ENCODE peak calls at places on chromosomes 6 and 20, in six cellular contexts. U is sigmoid colon; N is pancreas; Z is CD8-positive, alpha-beta T cell; V is tibial nerve; R is heart right ventricle. A is an unnamed sample.

GRCh38 chr6:123945386-123945785 is 141.7 kb downstream of the NKAIN2 start:
- DNase-seq in V (no peak), Z (no peak), U (no peak), N (no peak), R (no peak), A (no peak)

GRCh38 chr6:153947817-153948447 is 91.1 kb upstream of the OPRM1 start:
- DNase-seq in N (no peak), U (no peak), V (no peak), Z (no peak), R (no peak), A (peak; percentile 65)

GRCh38 chr6:136609878-136610706 is 59.9 kb upstream of the MAP7 start:
- DNase-seq in N (no peak), R (no peak), U (peak; percentile 85), Z (no peak), V (no peak), A (peak; percentile 51)

GRCh38 chr6:133214267-133214666 is 26.9 kb upstream of the EYA4 start:
- DNase-seq in V (no peak), U (no peak), N (no peak), Z (no peak), R (no peak), A (no peak)

GRCh38 chr6:127550403-127550802 is 26.6 kb upstream of the C6orf58 start:
- DNase-seq in R (no peak), N (no peak), U (no peak), Z (no peak), V (no peak), A (no peak)

GRCh38 chr20:23265226-23265625 is 85.4 kb upstream of the NXT1 start:
- DNase-seq in N (no peak), V (no peak), U (no peak), R (no peak), Z (no peak), A (no peak)

GRCh38 chr20:15763344-15763743 is 809.9 kb downstream of the KIF16B start:
- DNase-seq in Z (no peak), U (no peak), R (no peak), V (no peak), N (no peak), A (no peak)

GRCh38 chr6:161444464-161444863 is 170.6 kb upstream of the AGPAT4 start:
- DNase-seq in R (peak; percentile 21), N (peak; percentile 80), U (no peak), V (no peak), Z (no peak), A (no peak)

GRCh38 chr6:169702640-169703246 is 817 bp downstream of the C6orf120 start:
- DNase-seq in Z (peak; percentile 12), U (no peak), V (no peak), N (no peak), R (peak; percentile 22), A (peak; percentile 68)

GRCh38 chr20:38117635-38118034 is 47.4 kb downstream of the TGM2 start:
- DNase-seq in R (no peak), Z (no peak), V (no peak), N (no peak), U (no peak), A (no peak)

GRCh38 chr20:57473246-57474042 is 51.5 kb downstream of the CTCFL start:
- DNase-seq in V (no peak), R (no peak), N (peak; percentile 15), Z (no peak), U (peak; percentile 80), A (peak; percentile 63)

GRCh38 chr6:36616888-36617521 is 22.8 kb downstream of the SRSF3 start:
- DNase-seq in R (peak; percentile 58), V (no peak), U (peak; percentile 73), Z (no peak), N (peak; percentile 94), A (peak; percentile 63)

GRCh38 chr6:41039060-41039998 is at the start of gene UNC5CL:
- DNase-seq in U (no peak), R (no peak), Z (peak; percentile 16), N (no peak), V (no peak), A (no peak)

GRCh38 chr6:138973481-138974140 is 14.4 kb downstream of the REPS1 start:
- DNase-seq in U (no peak), Z (no peak), N (no peak), V (no peak), R (no peak), A (no peak)

GRCh38 chr20:20010639-20011500 is 6.3 kb upstream of the NAA20 start:
- DNase-seq in Z (no peak), N (no peak), R (no peak), U (no peak), V (no peak), A (no peak)

GRCh38 chr20:58549681-58550542 is 34.7 kb upstream of the APCDD1L start:
- DNase-seq in U (peak; percentile 29), V (no peak), N (no peak), R (no peak), Z (no peak), A (no peak)

GRCh38 chr20:58553166-58553696 is 38.0 kb upstream of the APCDD1L start:
- DNase-seq in Z (no peak), U (peak; percentile 20), R (no peak), N (no peak), V (no peak), A (no peak)

GRCh38 chr20:58552366-58552934 is 37.3 kb upstream of the APCDD1L start:
- DNase-seq in V (no peak), Z (no peak), R (no peak), N (no peak), U (peak; percentile 13), A (no peak)

GRCh38 chr20:58550661-58551060 is 35.5 kb upstream of the APCDD1L start:
- DNase-seq in R (no peak), U (peak; percentile 40), Z (no peak), V (no peak), N (no peak), A (no peak)

GRCh38 chr20:58551631-58552030 is 36.4 kb upstream of the APCDD1L start:
- DNase-seq in N (no peak), V (no peak), U (peak; percentile 43), Z (no peak), R (no peak), A (no peak)
- H3K4me1 ChIP-seq in N (no peaks in the 10 kb centered on the region), V (no peaks in the 10 kb centered on the region), U (no peaks in the 10 kb centered on the region), Z (no peaks in the 10 kb centered on the region), R (no peaks in the 10 kb centered on the region), A (no peaks in the 10 kb centered on the region)

DNA sequence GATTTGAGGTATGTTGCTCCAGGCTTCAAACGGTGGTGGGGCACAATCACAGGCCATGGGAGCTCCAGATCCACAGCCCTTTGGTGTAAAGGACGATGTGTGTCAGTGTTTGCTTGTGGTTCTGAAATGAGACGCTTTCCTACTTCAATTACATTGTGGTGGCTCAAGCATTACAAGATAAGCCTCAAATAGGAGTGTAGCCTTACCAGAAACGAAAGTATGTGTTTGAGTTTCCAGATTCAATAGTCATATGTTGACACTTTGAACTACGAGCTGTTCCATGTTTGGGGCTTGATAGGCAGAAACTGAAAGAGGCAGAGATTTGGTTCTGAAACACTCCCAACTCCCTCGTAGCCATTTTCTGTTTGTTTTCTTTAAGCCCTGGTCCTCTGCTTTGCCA is 187.1 kb downstream of the MYLK4 start:
- DNase-seq in U (no peak), Z (no peak), V (no peak), N (no peak), R (no peak), A (no peak)
- H3K27ac ChIP-seq in U (no peak overlapping the region), Z (no peak overlapping the region), V (no peak overlapping the region), N (no peak overlapping the region), R (no peak overlapping the region), A (peak overlapping the region; percentile 66)

DNA sequence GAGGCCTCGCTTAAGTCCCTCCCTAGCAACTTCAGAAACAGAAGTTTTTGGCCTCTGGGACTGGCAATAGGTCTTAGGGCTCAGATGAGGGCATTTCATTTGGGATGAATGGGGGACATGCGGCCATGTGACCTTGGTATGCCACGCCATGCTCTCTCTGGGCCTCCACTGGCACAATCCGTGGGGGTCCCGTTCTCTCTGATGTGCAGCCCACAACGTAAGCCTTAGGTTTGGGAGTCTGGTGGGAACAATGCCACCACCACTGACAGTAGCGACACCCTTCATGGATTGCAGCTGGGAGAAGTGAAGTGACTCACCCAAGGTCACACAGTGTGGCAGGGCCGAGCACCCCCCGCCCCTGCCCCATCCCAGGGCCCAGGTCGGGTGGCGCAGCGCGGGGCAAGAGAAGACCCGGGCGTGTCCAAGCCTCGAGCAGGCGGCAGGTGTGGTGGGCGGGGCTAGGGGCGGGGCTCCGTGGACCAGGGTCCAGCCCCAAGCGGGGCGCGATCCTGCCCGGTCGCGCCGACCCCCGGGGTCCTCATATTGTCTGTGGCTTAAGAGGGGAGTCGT is 864 bp upstream of the CEBPB start:
- DNase-seq in V (no peak), U (no peak), R (peak; percentile 57), Z (no peak), N (peak; percentile 90), A (no peak)
- H3K4me3 ChIP-seq in V (peak overlapping the region; percentile 89), U (no peak overlapping the region), R (peak overlapping the region; percentile 89), Z (peak overlapping the region; percentile 72), N (peak overlapping the region; percentile 61), A (peak overlapping the region; percentile 99)

DNA sequence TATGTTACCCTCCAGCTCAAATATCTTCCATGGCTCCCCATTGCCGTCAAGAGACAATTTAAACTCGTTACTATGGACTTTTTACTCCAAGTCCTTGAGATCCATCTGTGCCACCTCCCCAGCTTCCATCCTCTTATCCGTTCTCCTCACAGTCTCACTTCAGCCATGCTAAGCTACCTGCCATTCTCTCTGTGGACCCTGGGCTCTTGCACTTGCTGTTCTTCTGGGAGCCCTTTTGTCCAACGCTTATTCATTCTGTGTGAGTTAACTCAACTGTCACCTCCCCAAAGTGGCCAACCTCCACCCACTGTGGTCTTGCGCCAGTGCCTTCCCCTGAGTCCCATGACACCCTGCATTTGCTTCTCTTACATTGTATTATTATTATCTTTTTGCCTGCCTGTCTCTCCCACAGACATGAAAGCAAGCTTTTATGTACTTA is 132.4 kb downstream of the BCAS1 start:
- DNase-seq in U (no peak), Z (no peak), R (no peak), V (no peak), N (no peak), A (no peak)
- H3K4me1 ChIP-seq in U (no peaks in the 10 kb centered on the region), Z (peaks cover 40% of the 10 kb centered on the region), R (peaks cover 70% of the 10 kb centered on the region), V (peaks cover 3% of the 10 kb centered on the region), N (no peaks in the 10 kb centered on the region), A (peaks cover 13% of the 10 kb centered on the region)

GRCh38 chr20:47493954-47494293 is 7.8 kb upstream of the NCOA3 start:
- DNase-seq in N (no peak), V (no peak), R (no peak), Z (no peak), U (no peak), A (no peak)
- H3K27ac ChIP-seq in N (peak overlapping the region; percentile 79), V (no peak overlapping the region), R (peak overlapping the region; percentile 84), Z (no peak overlapping the region), U (peak overlapping the region; percentile 73), A (peak overlapping the region; percentile 71)

DNA sequence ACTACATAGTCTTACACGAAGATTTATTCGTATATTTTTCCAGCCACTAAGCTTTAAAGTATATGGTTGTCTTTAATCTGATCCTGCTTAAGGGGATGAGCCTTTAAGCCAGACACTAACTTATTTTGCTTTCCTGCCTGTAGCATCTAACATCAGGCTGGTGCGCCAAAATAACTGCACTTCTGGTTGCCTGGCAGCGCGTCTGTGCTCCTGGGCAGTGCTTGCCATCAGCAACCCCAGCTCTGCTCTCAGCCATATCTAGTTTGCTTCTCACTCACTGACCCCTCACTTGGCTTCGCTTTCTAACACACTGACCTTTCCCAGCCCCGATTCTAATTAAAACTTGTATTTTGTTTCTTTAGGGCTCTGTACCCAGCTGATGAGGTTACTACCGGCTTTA is 21.8 kb downstream of the HMGCLL1 start:
- DNase-seq in N (peak; percentile 9), R (peak; percentile 14), V (no peak), Z (no peak), U (no peak), A (no peak)
- H3K4me3 ChIP-seq in N (no peak overlapping the region), R (no peak overlapping the region), V (no peak overlapping the region), Z (no peak overlapping the region), U (no peak overlapping the region), A (no peak overlapping the region)